ENCODE peak calls at places on chromosome 7, in seven cellular contexts. L is NCI-H1436; O is NCI-H1105 treated with DMSO at 0.1 percent for 48 hours; R is NCI-H774; S is iris pigment epithelial cell; N is activated CD4-positive, alpha-beta T cell treated with anti-CD3 and anti-CD28 coated beads, Interleukin-2, amount 50 U/mL, for 1 hour; Y is adipocyte. I is an unnamed sample.

GRCh38 chr7:127392182-127392565 is 334 bp downstream of the ZNF800 start:
- DNase-seq in L (peak), O (peak), R (peak), S (peak), N (peak), Y (no peak), I (peak)

GRCh38 chr7:77409739-77410545 is 6.2 kb downstream of the GSAP start:
- DNase-seq in L (no peak), O (no peak), R (no peak), S (peak), N (no peak), Y (peak), I (no peak)

GRCh38 chr7:132430863-132431822 is 145.1 kb downstream of the PLXNA4 start:
- DNase-seq in L (no peak), O (no peak), R (no peak), S (peak), N (no peak), Y (no peak), I (peak)

GRCh38 chr7:23020742-23021401 is 6.9 kb upstream of the HYCC1 start:
- DNase-seq in L (no peak), O (no peak), R (no peak), S (peak), N (no peak), Y (peak), I (no peak)

GRCh38 chr7:749121-749520 is 22.0 kb upstream of the PRKAR1B start:
- DNase-seq in L (no peak), O (no peak), R (no peak), S (peak), N (no peak), Y (no peak), I (no peak)

GRCh38 chr7:130143334-130143732 is 61.9 kb downstream of the TMEM209 start:
- DNase-seq in L (no peak), O (no peak), R (no peak), S (no peak), N (no peak), Y (no peak), I (no peak)

GRCh38 chr7:2520131-2520807 is 695 bp downstream of the LFNG start:
- DNase-seq in L (no peak), O (no peak), R (no peak), S (no peak), N (no peak), Y (peak), I (peak)

GRCh38 chr7:69817096-69817495 is 218.8 kb downstream of the AUTS2 start:
- DNase-seq in L (no peak), O (no peak), R (no peak), S (peak), N (no peak), Y (peak), I (no peak)

GRCh38 chr7:130242198-130243014 is 24.3 kb upstream of the CPA2 start:
- DNase-seq in L (peak), O (peak), R (peak), S (peak), N (peak), Y (peak), I (peak)

GRCh38 chr7:28045592-28045991 is 135.0 kb downstream of the JAZF1 start:
- DNase-seq in L (no peak), O (no peak), R (no peak), S (no peak), N (no peak), Y (no peak), I (no peak)

GRCh38 chr7:21617916-21618390 is 75.1 kb downstream of the DNAH11 start:
- DNase-seq in L (no peak), O (no peak), R (no peak), S (peak), N (no peak), Y (peak), I (no peak)

GRCh38 chr7:149819961-149820340 is 18.2 kb upstream of the ZNF862 start:
- DNase-seq in L (no peak), O (no peak), R (no peak), S (no peak), N (no peak), Y (no peak), I (no peak)

I was measured in SHP77.